ENCODE peak calls at places on chromosome 6, in ten cellular contexts. M is EL; Z is A172; T is PC-3; X is OCI-LY7; Q is naive thymus-derived CD4-positive, alpha-beta T cell; V is activated CD4-positive, CD25-positive, alpha-beta regulatory T cell; B is upper lobe of right lung; D is B cell; Y is mesendoderm. P is an unnamed sample.
A peak's percentile ranks its signal among the peaks of the same experiment; 100 is the strongest.

GRCh38 chr6:4973972-4974885 is 29.6 kb downstream of the RPP40 start:
- DNase-seq in M (peak; percentile 25), Z (no peak), T (peak; percentile 34), X (no peak), Q (no peak), V (no peak), B (no peak), D (no peak), Y (peak; percentile 82), P (no peak)

GRCh38 chr6:33905081-33905609 is 101.3 kb upstream of the MLN start:
- DNase-seq in M (no peak), Z (no peak), T (no peak), X (no peak), Q (peak; percentile 73), V (no peak), B (no peak), D (peak; percentile 42), Y (no peak), P (no peak)

GRCh38 chr6:113684382-113684901 is 172.7 kb upstream of the MARCKS start:
- DNase-seq in M (no peak), Z (no peak), T (peak; percentile 44), X (peak; percentile 24), Q (no peak), V (no peak), B (no peak), D (no peak), Y (peak; percentile 51), P (no peak)

GRCh38 chr6:135270676-135271536 is 89.8 kb downstream of the MYB start:
- DNase-seq in M (no peak), Z (no peak), T (peak; percentile 78), X (peak; percentile 58), Q (no peak), V (no peak), B (peak; percentile 80), D (no peak), Y (peak; percentile 71), P (no peak)

GRCh38 chr6:169587992-169588391 is 113.8 kb downstream of the WDR27 start:
- DNase-seq in M (no peak), Z (no peak), T (no peak), X (no peak), Q (no peak), V (no peak), B (no peak), D (no peak), Y (no peak), P (no peak)

GRCh38 chr6:169542491-169542890 is 159.3 kb downstream of the WDR27 start:
- DNase-seq in M (no peak), Z (no peak), T (peak; percentile 7), X (no peak), Q (no peak), V (no peak), B (no peak), D (no peak), Y (no peak), P (no peak)

GRCh38 chr6:134007077-134007476 is 45.3 kb downstream of the SLC2A12 start:
- DNase-seq in M (no peak), Z (no peak), T (peak; percentile 50), X (no peak), Q (no peak), V (no peak), B (peak; percentile 79), D (no peak), Y (no peak), P (no peak)

GRCh38 chr6:75201901-75202672 is 3.8 kb downstream of the COL12A1 start:
- DNase-seq in M (no peak), Z (no peak), T (no peak), X (no peak), Q (no peak), V (no peak), B (no peak), D (no peak), Y (peak; percentile 44), P (no peak)

GRCh38 chr6:108797951-108798671 is 50.1 kb upstream of the ARMC2 start:
- DNase-seq in M (no peak), Z (no peak), T (peak; percentile 8), X (no peak), Q (no peak), V (no peak), B (no peak), D (no peak), Y (no peak), P (no peak)

GRCh38 chr6:56733298-56733697 is 90.6 kb upstream of the DST start:
- DNase-seq in M (no peak), Z (no peak), T (no peak), X (no peak), Q (no peak), V (no peak), B (no peak), D (no peak), Y (no peak), P (no peak)

P was measured in Karpas-422.